ENCODE peak calls at places on chromosomes 12 and 14, in ten cellular contexts. B is pancreas; O is upper lobe of left lung; D is heart right ventricle; C is IMR-90; L is naive thymus-derived CD4-positive, alpha-beta T cell; M is mammary epithelial cell; E is lung; W is cardiac muscle cell; K is hepatocyte. A is an unnamed sample.

GRCh38 chr14:75283884-75284563 is 5.4 kb downstream of the FOS start:
- DNase-seq in D (no peak), B (no peak), C (peak; percentile 51), K (peak; percentile 55), W (no peak), O (peak; percentile 86), M (peak; percentile 32), L (no peak), E (no peak), A (no peak)

GRCh38 chr12:114821571-114821970 is 137.6 kb upstream of the TBX3 start:
- DNase-seq in M (no peak), C (peak; percentile 54), E (no peak), O (no peak), K (no peak), L (no peak), B (no peak), W (no peak), D (no peak), A (no peak)

GRCh38 chr14:103846569-103847438 is 571 bp downstream of the PPP1R13B start:
- DNase-seq in L (no peak), E (no peak), W (peak; percentile 49), O (no peak), K (no peak), C (no peak), M (peak; percentile 50), B (peak; percentile 76), D (peak; percentile 70), A (no peak)

GRCh38 chr14:64232095-64232830 is 61.9 kb downstream of the ESR2 start:
- DNase-seq in M (peak; percentile 52), W (no peak), C (peak; percentile 96), D (no peak), O (no peak), K (no peak), E (no peak), B (no peak), L (no peak), A (no peak)

GRCh38 chr12:54588110-54588831 is at the start of gene PPP1R1A:
- DNase-seq in M (no peak), B (peak; percentile 46), W (peak; percentile 83), D (peak; percentile 48), L (no peak), O (no peak), C (no peak), E (no peak), K (peak; percentile 63), A (no peak)

GRCh38 chr12:54858562-54858961 is 4.2 kb downstream of the MUCL1 start:
- DNase-seq in D (no peak), K (no peak), L (no peak), B (no peak), W (no peak), O (no peak), M (peak; percentile 40), E (no peak), C (no peak), A (no peak)

GRCh38 chr14:99968156-99968920 is 96.9 kb upstream of the EVL start:
- DNase-seq in B (no peak), D (no peak), C (peak; percentile 92), O (no peak), L (no peak), K (no peak), E (no peak), M (peak; percentile 62), W (no peak), A (no peak)

GRCh38 chr14:59829469-59829868 is 41.1 kb downstream of the RTN1 start:
- DNase-seq in C (no peak), D (no peak), W (no peak), L (no peak), B (no peak), E (no peak), O (no peak), M (no peak), K (no peak), A (no peak)

GRCh38 chr12:4449862-4450222 is 4.2 kb upstream of the FGF6 start:
- DNase-seq in W (no peak), L (no peak), D (no peak), B (peak; percentile 62), M (peak; percentile 25), K (no peak), O (no peak), E (peak; percentile 26), C (no peak), A (no peak)

GRCh38 chr14:55600784-55601561 is 21.0 kb downstream of the KTN1 start:
- DNase-seq in D (no peak), L (no peak), E (no peak), W (no peak), C (peak; percentile 66), M (peak; percentile 56), K (no peak), B (no peak), O (no peak), A (no peak)

GRCh38 chr12:72271401-72271740 is 799 bp upstream of the TRHDE start:
- DNase-seq in M (no peak), L (no peak), D (no peak), C (peak; percentile 63), K (no peak), B (peak; percentile 75), E (no peak), W (peak; percentile 66), O (no peak), A (peak; percentile 68)

GRCh38 chr12:55057466-55057865 is 37.7 kb downstream of the NEUROD4 start:
- DNase-seq in D (no peak), L (no peak), W (no peak), C (no peak), M (no peak), O (no peak), K (no peak), E (no peak), B (no peak), A (no peak)

DNA sequence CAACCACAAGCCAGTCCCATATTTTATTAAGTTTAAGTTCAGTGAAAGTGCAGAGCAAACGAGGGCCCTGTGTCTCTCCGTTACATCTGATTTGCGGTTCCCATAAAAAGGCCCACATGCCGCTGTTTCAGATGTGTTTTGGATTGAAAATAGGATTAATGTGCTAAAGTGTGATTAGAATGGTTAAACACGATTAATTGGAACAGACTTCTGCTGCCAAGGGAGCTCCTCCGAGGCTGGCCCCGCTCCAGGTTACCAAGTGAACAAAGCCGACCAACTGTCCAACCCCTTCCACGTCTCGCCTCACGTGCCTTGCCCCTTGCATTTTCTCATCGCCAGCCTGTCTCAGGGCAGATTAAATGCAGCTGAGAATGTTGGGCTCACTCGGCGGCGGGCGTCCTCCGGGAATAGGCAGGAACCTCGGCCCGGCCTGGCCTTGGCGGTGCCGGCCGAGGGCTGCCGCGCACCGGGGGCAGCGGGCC is 166.5 kb upstream of the GSC start:
- DNase-seq in B (peak; percentile 84), D (peak; percentile 71), M (no peak), E (peak; percentile 32), C (no peak), W (no peak), K (peak; percentile 77), O (no peak), L (no peak), A (peak; percentile 67)
- H3K4me3 ChIP-seq in B (no peak overlapping the region), D (peak overlapping the region; percentile 18), M (no peak overlapping the region), E (no peak overlapping the region), C (no peak overlapping the region), W (no peak overlapping the region), K (no peak overlapping the region), O (peak overlapping the region; percentile 6), L (no peak overlapping the region), A (peak overlapping the region; percentile 43)

GRCh38 chr12:91182664-91183455 is at the start of gene DCN:
- DNase-seq in B (no peak), D (no peak), W (no peak), K (no peak), M (no peak), E (no peak), C (peak; percentile 81), O (no peak), L (no peak), A (no peak)
- H3K27ac ChIP-seq in B (no peak within 1 kb of the TSS), D (peak within 1 kb of the TSS; percentile 84), W (no peak within 1 kb of the TSS), K (peak within 1 kb of the TSS; percentile 88), M (no peak within 1 kb of the TSS), E (peak within 1 kb of the TSS; percentile 59), C (peak within 1 kb of the TSS; percentile 100), O (peak within 1 kb of the TSS; percentile 44), L (no peak within 1 kb of the TSS), A (no peak within 1 kb of the TSS)

DNA sequence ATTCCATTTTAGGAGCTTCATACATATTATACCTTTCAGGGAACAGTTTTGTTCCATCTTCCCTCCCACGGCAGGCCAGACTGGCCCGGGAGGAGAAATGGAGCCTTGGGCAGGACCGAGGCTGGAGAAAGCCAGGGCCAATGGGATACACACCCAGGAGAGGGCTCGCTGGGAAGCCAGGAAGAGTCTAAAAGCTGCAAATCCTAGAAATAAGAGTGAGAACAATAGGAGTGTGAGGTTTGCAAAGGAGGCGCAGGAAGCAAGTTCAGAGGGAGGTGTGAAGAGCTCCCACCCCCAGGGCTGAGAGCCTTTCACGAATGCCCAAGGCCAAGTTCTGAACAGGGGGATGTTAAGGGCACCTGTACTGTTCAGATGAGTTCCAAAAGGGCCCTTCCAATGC is 67.5 kb upstream of the CPSF6 start:
- DNase-seq in K (no peak), L (no peak), W (no peak), B (no peak), E (no peak), C (no peak), O (no peak), M (no peak), D (no peak), A (no peak)
- H3K4me3 ChIP-seq in K (no peak overlapping the region), L (no peak overlapping the region), W (no peak overlapping the region), B (no peak overlapping the region), E (no peak overlapping the region), C (no peak overlapping the region), O (no peak overlapping the region), M (no peak overlapping the region), D (no peak overlapping the region), A (no peak overlapping the region)

GRCh38 chr12:79668113-79668512 is 22.7 kb downstream of the PAWR start:
- DNase-seq in E (no peak), W (no peak), M (no peak), C (no peak), K (no peak), B (no peak), D (no peak), O (no peak), L (no peak), A (no peak)

GRCh38 chr12:79662046-79662811 is 28.5 kb downstream of the PAWR start:
- DNase-seq in C (peak; percentile 45), M (no peak), K (no peak), B (no peak), W (no peak), E (no peak), L (no peak), O (no peak), D (no peak), A (no peak)

GRCh38 chr12:79661629-79662028 is 29.1 kb downstream of the PAWR start:
- DNase-seq in E (no peak), L (no peak), K (no peak), C (peak; percentile 58), D (no peak), B (no peak), O (no peak), W (no peak), M (no peak), A (no peak)

GRCh38 chr12:79664518-79664917 is 26.2 kb downstream of the PAWR start:
- DNase-seq in M (no peak), E (no peak), K (no peak), C (no peak), L (no peak), B (no peak), D (no peak), W (no peak), O (no peak), A (no peak)

DNA sequence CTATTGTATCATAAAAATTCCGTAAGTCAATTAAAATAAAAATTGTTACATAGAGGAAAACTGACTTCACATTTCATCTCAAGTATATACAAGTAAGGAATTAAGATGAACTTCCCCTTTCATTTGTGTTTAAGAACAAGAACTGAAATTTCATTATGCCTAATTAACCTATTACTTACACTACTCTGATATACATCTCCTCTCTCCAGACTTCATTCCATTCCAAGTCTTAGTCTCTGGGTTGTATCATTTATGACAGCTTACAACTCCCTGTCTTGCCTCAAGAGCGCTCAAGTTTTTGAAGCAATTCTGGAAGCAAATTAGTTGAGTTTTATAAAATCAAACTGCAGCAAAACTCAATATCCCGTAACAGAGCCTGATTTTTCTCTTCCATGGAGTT is 25.3 kb downstream of the PAWR start:
- DNase-seq in L (no peak), M (no peak), D (no peak), B (no peak), O (no peak), C (no peak), E (no peak), K (no peak), W (peak; percentile 25), A (no peak)
- H3K27ac ChIP-seq in L (no peak overlapping the region), M (no peak overlapping the region), D (no peak overlapping the region), B (no peak overlapping the region), O (no peak overlapping the region), C (no peak overlapping the region), E (no peak overlapping the region), K (no peak overlapping the region), W (peak overlapping the region; percentile 71), A (no peak overlapping the region)